ENCODE peak calls at places on chromosomes 12 and 14, in seven cellular contexts. X, O, G, M, F, L and Q are unnamed samples.

GRCh38 chr12:63276537-63277365 is 125.8 kb upstream of the AVPR1A start:
- DNase-seq in X (peak; percentile 64), O (peak; percentile 4), G (peak; percentile 40), M (peak; percentile 36), F (peak; percentile 38), L (peak; percentile 82), Q (peak; percentile 72)

GRCh38 chr14:102769049-102769327 is 8.3 kb upstream of the TRAF3 start:
- DNase-seq in X (no peak), O (no peak), G (no peak), M (no peak), F (no peak), L (no peak), Q (no peak)

GRCh38 chr14:23321572-23322547 is 603 bp downstream of the PABPN1 start:
- DNase-seq in X (peak; percentile 58), O (peak; percentile 54), G (peak; percentile 18), M (peak; percentile 64), F (no peak), L (peak; percentile 43), Q (no peak)

GRCh38 chr14:68789002-68789797 is 3.7 kb downstream of the ZFP36L1 start:
- DNase-seq in X (peak; percentile 86), O (peak; percentile 74), G (no peak), M (peak; percentile 75), F (no peak), L (peak; percentile 79), Q (peak; percentile 84)

GRCh38 chr12:131231194-131231980 is 277.7 kb downstream of the ADGRD1 start:
- DNase-seq in X (no peak), O (no peak), G (no peak), M (no peak), F (no peak), L (no peak), Q (no peak)

GRCh38 chr12:87270894-87271293 is 758.3 kb downstream of the C12orf50 start:
- DNase-seq in X (no peak), O (peak; percentile 68), G (peak; percentile 29), M (no peak), F (no peak), L (peak; percentile 80), Q (no peak)

GRCh38 chr12:49131973-49132461 is 822 bp upstream of the TUBA1B start:
- DNase-seq in X (peak; percentile 30), O (peak; percentile 50), G (no peak), M (peak; percentile 77), F (no peak), L (no peak), Q (no peak)

GRCh38 chr12:59115526-59115925 is 195.2 kb upstream of the LRIG3 start:
- DNase-seq in X (no peak), O (peak; percentile 52), G (no peak), M (no peak), F (no peak), L (no peak), Q (no peak)

GRCh38 chr12:59937148-59937547 is 341.3 kb downstream of the SLC16A7 start:
- DNase-seq in X (peak; percentile 21), O (no peak), G (no peak), M (no peak), F (no peak), L (peak; percentile 6), Q (no peak)

GRCh38 chr12:83573676-83574075 is 887.0 kb downstream of the TMTC2 start:
- DNase-seq in X (peak; percentile 1), O (no peak), G (no peak), M (peak; percentile 1), F (no peak), L (peak; percentile 57), Q (no peak)

GRCh38 chr14:54627718-54628345 is 60.9 kb downstream of the SAMD4A start:
- DNase-seq in X (peak; percentile 86), O (peak; percentile 69), G (no peak), M (peak; percentile 95), F (no peak), L (no peak), Q (no peak)

GRCh38 chr14:66717571-66718140 is 209.7 kb downstream of the GPHN start:
- DNase-seq in X (no peak), O (no peak), G (no peak), M (no peak), F (no peak), L (no peak), Q (no peak)

GRCh38 chr12:77916276-77916675 is 85.6 kb downstream of the NAV3 start:
- DNase-seq in X (no peak), O (no peak), G (no peak), M (no peak), F (no peak), L (no peak), Q (no peak)

GRCh38 chr12:85979641-85980040 is 105.5 kb downstream of the NTS start:
- DNase-seq in X (no peak), O (no peak), G (no peak), M (no peak), F (no peak), L (no peak), Q (no peak)

GRCh38 chr14:76651410-76652055 is 109.7 kb upstream of the VASH1 start:
- DNase-seq in X (no peak), O (no peak), G (no peak), M (no peak), F (no peak), L (no peak), Q (no peak)
- H3K23ac ChIP-seq in X (no peak overlapping the region), O (no peak overlapping the region), G (no peak overlapping the region), M (no peak overlapping the region), F (no peak overlapping the region), L (no peak overlapping the region), Q (no peak overlapping the region)

GRCh38 chr12:27498761-27499160 is 25.2 kb upstream of the PPFIBP1 start:
- DNase-seq in X (no peak), O (no peak), G (no peak), M (peak; percentile 10), F (no peak), L (no peak), Q (no peak)
- H2BK120ac ChIP-seq in X (no peak overlapping the region), O (no peak overlapping the region), G (no peak overlapping the region), M (no peak overlapping the region), F (no peak overlapping the region), L (no peak overlapping the region), Q (no peak overlapping the region)

DNA sequence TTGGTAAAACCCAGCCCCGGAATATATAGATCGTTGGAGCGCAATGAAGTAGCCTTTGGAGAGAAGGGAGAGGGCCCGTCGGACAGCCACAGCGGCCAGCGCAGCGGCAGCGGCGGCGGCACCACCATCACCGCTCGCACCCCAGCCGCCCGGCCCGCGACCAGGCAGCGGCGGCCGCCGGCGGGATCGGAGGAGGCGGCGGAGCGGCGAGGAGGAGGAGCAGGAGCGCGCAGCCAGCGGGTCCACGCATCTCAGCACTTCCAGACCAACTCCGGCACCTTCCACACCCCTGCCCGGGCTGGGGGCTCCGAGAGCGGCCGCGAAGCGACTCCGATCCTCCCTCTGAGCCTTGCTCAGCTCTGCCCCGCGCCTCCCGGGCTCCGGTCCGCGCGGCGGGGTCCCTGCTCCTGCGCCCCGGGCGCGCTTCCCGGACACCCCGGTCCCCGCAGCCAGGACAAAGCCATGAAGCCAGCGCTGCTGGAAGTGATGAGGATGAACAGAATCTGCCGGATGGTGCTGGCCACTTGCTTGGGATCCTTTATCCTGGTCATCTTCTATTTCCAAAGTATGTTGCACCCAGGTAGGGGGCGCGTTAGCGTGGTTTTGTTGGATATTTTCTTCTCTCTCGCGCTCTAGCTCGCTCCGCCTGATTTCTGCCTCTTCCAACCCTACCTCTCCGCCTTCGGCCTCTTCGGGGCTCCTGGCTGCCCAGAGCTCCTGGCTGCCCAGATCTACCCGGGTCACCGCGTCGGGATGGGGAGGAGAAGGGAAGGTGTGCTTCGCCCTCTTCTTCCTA is 400 bp downstream of the CHST11 start:
- DNase-seq in X (peak; percentile 87), O (peak; percentile 61), G (peak; percentile 67), M (peak; percentile 81), F (no peak), L (peak; percentile 79), Q (peak; percentile 71)
- H3K9ac ChIP-seq in X (peak overlapping the region; percentile 80), O (peak overlapping the region; percentile 57), G (peak overlapping the region; percentile 98), M (peak overlapping the region; percentile 96), F (peak overlapping the region; percentile 56), L (peak overlapping the region; percentile 76), Q (peak overlapping the region; percentile 52)

GRCh38 chr12:91590991-91591987 is 408.7 kb upstream of the DCN start:
- DNase-seq in X (no peak), O (no peak), G (no peak), M (no peak), F (no peak), L (no peak), Q (no peak)
- H3K23ac ChIP-seq in X (no peak overlapping the region), O (no peak overlapping the region), G (no peak overlapping the region), M (no peak overlapping the region), F (no peak overlapping the region), L (no peak overlapping the region), Q (no peak overlapping the region)

GRCh38 chr12:126663304-126664094 is 1598.3 kb downstream of the AACS start:
- DNase-seq in X (peak; percentile 64), O (no peak), G (peak; percentile 14), M (no peak), F (peak; percentile 7), L (peak; percentile 34), Q (peak; percentile 62)
- H2BK120ac ChIP-seq in X (no peak overlapping the region), O (no peak overlapping the region), G (no peak overlapping the region), M (no peak overlapping the region), F (no peak overlapping the region), L (no peak overlapping the region), Q (no peak overlapping the region)

GRCh38 chr12:133236144-133236543 is 467 bp upstream of the ANHX start:
- DNase-seq in X (no peak), O (no peak), G (no peak), M (no peak), F (no peak), L (no peak), Q (no peak)
- H3K9ac ChIP-seq in X (no peak overlapping the region), O (no peak overlapping the region), G (no peak overlapping the region), M (no peak overlapping the region), F (no peak overlapping the region), L (no peak overlapping the region), Q (no peak overlapping the region)

GRCh38 chr12:57777367-57777766 is 5.0 kb downstream of the EEF1AKMT3 start:
- DNase-seq in X (no peak), O (no peak), G (no peak), M (no peak), F (no peak), L (no peak), Q (no peak)
- H3K23ac ChIP-seq in X (no peak overlapping the region), O (no peak overlapping the region), G (no peak overlapping the region), M (no peak overlapping the region), F (no peak overlapping the region), L (no peak overlapping the region), Q (no peak overlapping the region)